ENCODE peak calls at places on chromosomes 3 and 15, in six cellular contexts. One of them, this sample, is unnamed.

GRCh38 chr3:167918686-167919085 is 177.0 kb downstream of the GOLIM4 start:
- DNase-seq in esophagus squamous epithelium: no peak
- DNase-seq in HL-60: no peak
- DNase-seq in stimulated activated CD4-positive, alpha-beta T cell treated with anti-CD3 and anti-CD28 coated beads, Interleukin-2, amount 100 ng/mL, for 24 hours: no peak
- DNase-seq in brain microvascular endothelial cell: no peak
- DNase-seq in SK-MEL-5: no peak
- DNase-seq in this sample: no peak

GRCh38 chr3:111910806-111911205 is 51.7 kb downstream of the PHLDB2 start:
- DNase-seq in stimulated activated CD4-positive, alpha-beta T cell treated with anti-CD3 and anti-CD28 coated beads, Interleukin-2, amount 100 ng/mL, for 24 hours: no peak
- DNase-seq in HL-60: no peak
- DNase-seq in brain microvascular endothelial cell: peak; percentile 81
- DNase-seq in esophagus squamous epithelium: no peak
- DNase-seq in SK-MEL-5: peak; percentile 92
- DNase-seq in this sample: no peak

GRCh38 chr3:113825090-113825489 is 13.5 kb upstream of the GRAMD1C start:
- DNase-seq in brain microvascular endothelial cell: peak; percentile 29
- DNase-seq in esophagus squamous epithelium: no peak
- DNase-seq in SK-MEL-5: peak; percentile 41
- DNase-seq in stimulated activated CD4-positive, alpha-beta T cell treated with anti-CD3 and anti-CD28 coated beads, Interleukin-2, amount 100 ng/mL, for 24 hours: no peak
- DNase-seq in HL-60: no peak
- DNase-seq in this sample: no peak

GRCh38 chr15:30984542-30984941 is 6.9 kb downstream of the MTMR10 start:
- DNase-seq in brain microvascular endothelial cell: no peak
- DNase-seq in stimulated activated CD4-positive, alpha-beta T cell treated with anti-CD3 and anti-CD28 coated beads, Interleukin-2, amount 100 ng/mL, for 24 hours: no peak
- DNase-seq in SK-MEL-5: peak; percentile 87
- DNase-seq in HL-60: no peak
- DNase-seq in esophagus squamous epithelium: no peak
- DNase-seq in this sample: no peak

GRCh38 chr15:100879461-100880138 is at the start of gene ALDH1A3:
- DNase-seq in brain microvascular endothelial cell: no peak
- DNase-seq in stimulated activated CD4-positive, alpha-beta T cell treated with anti-CD3 and anti-CD28 coated beads, Interleukin-2, amount 100 ng/mL, for 24 hours: peak; percentile 42
- DNase-seq in esophagus squamous epithelium: no peak
- DNase-seq in SK-MEL-5: no peak
- DNase-seq in HL-60: no peak
- DNase-seq in this sample: no peak

GRCh38 chr3:170634663-170635096 is 48.8 kb upstream of the SLC7A14 start:
- DNase-seq in brain microvascular endothelial cell: no peak
- DNase-seq in HL-60: no peak
- DNase-seq in SK-MEL-5: no peak
- DNase-seq in stimulated activated CD4-positive, alpha-beta T cell treated with anti-CD3 and anti-CD28 coated beads, Interleukin-2, amount 100 ng/mL, for 24 hours: no peak
- DNase-seq in esophagus squamous epithelium: no peak
- DNase-seq in this sample: no peak

GRCh38 chr3:136604961-136605360 is 147.2 kb downstream of the STAG1 start:
- DNase-seq in SK-MEL-5: no peak
- DNase-seq in stimulated activated CD4-positive, alpha-beta T cell treated with anti-CD3 and anti-CD28 coated beads, Interleukin-2, amount 100 ng/mL, for 24 hours: no peak
- DNase-seq in brain microvascular endothelial cell: no peak
- DNase-seq in HL-60: no peak
- DNase-seq in esophagus squamous epithelium: no peak
- DNase-seq in this sample: no peak

GRCh38 chr15:85047271-85047948 is 65.8 kb downstream of the PDE8A start:
- DNase-seq in HL-60: no peak
- DNase-seq in brain microvascular endothelial cell: peak; percentile 99
- DNase-seq in stimulated activated CD4-positive, alpha-beta T cell treated with anti-CD3 and anti-CD28 coated beads, Interleukin-2, amount 100 ng/mL, for 24 hours: no peak
- DNase-seq in esophagus squamous epithelium: no peak
- DNase-seq in SK-MEL-5: peak; percentile 94
- DNase-seq in this sample: no peak

GRCh38 chr3:184386047-184386806 is 6.4 kb downstream of the CHRD start:
- DNase-seq in esophagus squamous epithelium: no peak
- DNase-seq in brain microvascular endothelial cell: no peak
- DNase-seq in SK-MEL-5: no peak
- DNase-seq in stimulated activated CD4-positive, alpha-beta T cell treated with anti-CD3 and anti-CD28 coated beads, Interleukin-2, amount 100 ng/mL, for 24 hours: no peak
- DNase-seq in HL-60: no peak
- DNase-seq in this sample: no peak

This sample was measured in CD8-positive, alpha-beta memory T cell.